ENCODE peak calls at places on chromosomes 7 and 10, in nine cellular contexts. S is Calu3, C is cardiac muscle cell, W is NB4, H is thyroid gland, G is HepG2, R is GM12864, Z is IMR-90, D is uterus. Y is an unnamed sample.

GRCh38 chr10:75408911-75409885 is 7.6 kb upstream of the ZNF503 start:
- DNase-seq in Z (no peak), W (peak; percentile 91), D (peak; percentile 82), S (peak; percentile 89), G (no peak), C (peak; percentile 83), R (no peak), H (peak; percentile 87), Y (no peak)

GRCh38 chr7:23468721-23469149 is 1.6 kb downstream of the IGF2BP3 start:
- DNase-seq in D (no peak), R (no peak), H (no peak), C (peak; percentile 40), S (peak; percentile 42), G (no peak), Z (no peak), W (no peak), Y (no peak)

GRCh38 chr7:138116156-138116555 is 39.9 kb downstream of the AKR1D1 start:
- DNase-seq in H (no peak), S (peak; percentile 35), D (no peak), Z (peak; percentile 32), R (no peak), W (no peak), C (no peak), G (no peak), Y (no peak)

GRCh38 chr7:4742051-4742573 is 33.3 kb upstream of the AP5Z1 start:
- DNase-seq in W (no peak), D (no peak), C (no peak), H (no peak), R (no peak), S (no peak), Z (no peak), G (peak; percentile 91), Y (no peak)

GRCh38 chr7:101299511-101300464 is 21.8 kb downstream of the IFT22 start:
- DNase-seq in Z (no peak), D (no peak), W (peak; percentile 91), H (no peak), S (no peak), C (no peak), G (no peak), R (no peak), Y (no peak)

GRCh38 chr10:83603708-83604107 is 535.6 kb upstream of the GHITM start:
- DNase-seq in G (no peak), Z (no peak), W (peak; percentile 7), C (no peak), D (no peak), H (no peak), S (no peak), R (peak; percentile 61), Y (no peak)

GRCh38 chr7:13628231-13629001 is 361.1 kb downstream of the ETV1 start:
- DNase-seq in C (no peak), W (peak; percentile 46), H (no peak), D (no peak), Z (peak; percentile 55), S (no peak), R (no peak), G (no peak), Y (no peak)

GRCh38 chr10:11317936-11318670 is 293.3 kb downstream of the USP6NL start:
- DNase-seq in D (no peak), W (no peak), S (no peak), G (no peak), Z (no peak), C (no peak), H (no peak), R (no peak), Y (no peak)

GRCh38 chr10:79069325-79070090 is 742 bp downstream of the ZMIZ1 start:
- DNase-seq in G (no peak), S (peak; percentile 56), C (peak; percentile 46), Z (no peak), D (peak; percentile 54), W (peak; percentile 69), H (peak; percentile 62), R (no peak), Y (peak; percentile 40)

GRCh38 chr10:101830322-101831168 is 12.3 kb upstream of the OGA start:
- DNase-seq in Z (peak; percentile 88), R (peak; percentile 86), H (peak; percentile 93), S (peak; percentile 77), G (no peak), C (peak; percentile 92), W (peak; percentile 90), D (peak; percentile 87), Y (peak; percentile 89)

GRCh38 chr10:24910574-24910973 is 41.8 kb downstream of the PRTFDC1 start:
- DNase-seq in G (no peak), H (no peak), W (no peak), R (no peak), S (no peak), D (no peak), C (no peak), Z (no peak), Y (no peak)

GRCh38 chr10:59585046-59585700 is 124.5 kb downstream of the SLC16A9 start:
- DNase-seq in R (no peak), S (peak; percentile 17), G (no peak), C (no peak), W (no peak), H (no peak), Z (no peak), D (no peak), Y (no peak)

DNA sequence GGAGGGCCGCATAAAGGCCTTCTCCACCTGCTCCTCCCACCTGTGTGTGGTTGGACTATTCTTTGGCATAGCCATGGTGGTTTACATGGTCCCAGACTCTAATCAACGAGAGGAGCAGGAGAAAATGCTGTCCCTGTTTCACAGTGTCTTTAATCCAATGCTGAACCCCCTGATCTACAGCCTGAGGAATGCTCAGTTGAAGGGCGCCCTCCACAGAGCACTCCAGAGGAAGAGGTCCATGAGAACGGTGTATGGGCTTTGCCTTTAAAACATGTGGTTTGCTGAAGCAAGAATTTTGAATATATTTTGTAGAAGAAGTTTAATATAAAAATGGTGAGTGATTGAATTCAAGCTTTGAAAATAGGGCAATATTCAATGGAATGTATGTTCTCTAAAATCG is 889 bp downstream of the OR2A2 start:
- DNase-seq in Z (no peak), W (no peak), C (no peak), G (no peak), H (no peak), D (no peak), R (no peak), S (no peak), Y (no peak)
- TF ChIP-seq CTCF in Z (no peak), W (no peak), C (no peak), G (no peak), H (no peak), D (no peak), R (no peak), S (no peak), Y (no peak)

GRCh38 chr7:19982841-19983835 is 209.7 kb upstream of the TMEM196 start:
- DNase-seq in H (peak; percentile 1), Z (peak; percentile 77), D (peak; percentile 39), R (peak; percentile 18), C (peak; percentile 58), W (peak; percentile 69), S (peak; percentile 61), G (peak; percentile 6), Y (no peak)
- TF ChIP-seq CTCF in H (no peak), Z (peak; percentile 59), D (peak; percentile 32), R (peak; percentile 67), C (peak; percentile 48), W (peak; percentile 40), S (no peak), G (no peak), Y (no peak)

GRCh38 chr10:42768581-42769152 is 13.9 kb upstream of the BMS1 start:
- DNase-seq in Z (no peak), H (no peak), D (no peak), S (no peak), W (no peak), R (no peak), C (no peak), G (no peak), Y (no peak)
- TF ChIP-seq CTCF in Z (no peak), H (no peak), D (no peak), S (no peak), W (no peak), R (no peak), C (no peak), G (no peak), Y (no peak)

GRCh38 chr10:122701652-122702051 is 2.0 kb upstream of the C10orf120 start:
- DNase-seq in C (no peak), G (no peak), D (no peak), W (no peak), Z (no peak), H (no peak), S (no peak), R (no peak), Y (no peak)

GRCh38 chr10:122706947-122707346 is 7.3 kb upstream of the C10orf120 start:
- DNase-seq in H (no peak), C (no peak), Z (no peak), R (no peak), G (no peak), S (no peak), W (no peak), D (no peak), Y (no peak)

GRCh38 chr10:122702271-122702670 is 2.6 kb upstream of the C10orf120 start:
- DNase-seq in H (no peak), Z (no peak), G (no peak), W (no peak), D (no peak), R (no peak), C (no peak), S (no peak), Y (no peak)

GRCh38 chr10:122706467-122706866 is 6.8 kb upstream of the C10orf120 start:
- DNase-seq in S (no peak), H (no peak), R (no peak), G (no peak), W (no peak), D (no peak), C (no peak), Z (no peak), Y (no peak)

DNA sequence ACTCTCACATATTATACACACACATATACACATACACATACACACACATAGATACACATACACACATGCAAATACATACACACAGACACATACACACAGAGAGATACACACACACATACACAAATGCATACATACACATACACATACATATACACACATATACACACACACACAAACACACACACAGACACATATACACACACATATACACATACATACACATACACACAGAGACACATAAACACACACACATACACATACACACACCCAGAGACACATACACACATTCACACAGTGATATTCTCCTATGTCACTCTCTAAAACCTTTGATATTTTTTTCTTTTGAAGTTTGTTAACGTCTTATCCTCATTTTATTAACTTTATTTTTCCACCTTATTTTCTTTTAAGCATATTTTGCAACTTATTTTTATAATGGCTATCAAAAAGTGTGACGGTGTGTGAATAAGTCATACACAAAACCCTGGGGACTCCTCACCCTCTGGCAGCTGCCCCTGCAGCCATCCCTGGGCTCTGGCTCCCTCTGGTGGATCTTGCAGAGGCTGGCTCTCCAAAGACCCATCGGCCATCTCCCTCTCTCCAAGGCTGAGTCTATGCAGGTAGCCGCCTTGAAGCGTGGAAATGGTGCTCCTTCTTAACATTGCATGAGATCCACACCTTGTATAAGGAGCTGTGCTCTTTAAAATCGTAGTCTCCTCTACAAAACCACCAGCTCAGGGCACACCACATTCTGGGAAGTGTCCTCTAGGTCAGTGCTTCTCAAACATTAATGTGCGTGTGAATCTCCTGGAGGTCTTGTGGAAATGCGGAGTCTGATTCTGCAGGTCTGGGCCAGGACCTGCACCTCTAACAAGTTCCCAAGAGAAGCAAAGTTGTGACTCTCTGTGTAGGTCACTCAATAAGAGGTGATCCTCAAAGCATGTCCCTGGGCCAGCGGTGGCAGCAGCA is 4.1 kb upstream of the C10orf120 start:
- DNase-seq in W (peak; percentile 73), H (peak; percentile 68), R (no peak), G (peak; percentile 41), Z (peak; percentile 35), S (peak; percentile 75), C (peak; percentile 81), D (peak; percentile 27), Y (peak; percentile 23)
- TF ChIP-seq CTCF in W (peak; percentile 89), H (peak; percentile 80), R (peak; percentile 86), G (peak; percentile 89), Z (peak; percentile 70), S (peak; percentile 54), C (peak; percentile 96), D (peak; percentile 31), Y (no peak)

GRCh38 chr10:86349474-86349873 is 17.1 kb downstream of the GRID1 start:
- DNase-seq in H (no peak), R (no peak), D (no peak), Z (no peak), G (peak; percentile 60), W (peak; percentile 79), S (no peak), C (peak; percentile 78), Y (no peak)
- TF ChIP-seq CTCF in H (no peak), R (peak; percentile 58), D (no peak), Z (peak; percentile 35), G (peak; percentile 73), W (peak; percentile 99), S (no peak), C (peak; percentile 46), Y (no peak)